ENCODE peak calls at places on chromosomes 13 and 19, in four cellular contexts. U is adrenal gland, Y is thoracic aorta, R is anterior cingulate cortex. D is an unnamed sample.

GRCh38 chr13:31200636-31200970 is 828 bp downstream of the B3GLCT start:
- DNase-seq in U (peak; percentile 59), Y (no peak), R (no peak), D (peak; percentile 39)

GRCh38 chr19:3632098-3632497 is 5.5 kb upstream of the CACTIN start:
- DNase-seq in R (no peak), Y (no peak), U (no peak), D (no peak)

GRCh38 chr13:30615851-30616311 is 1.8 kb upstream of the USPL1 start:
- DNase-seq in R (no peak), Y (no peak), U (no peak), D (no peak)

GRCh38 chr13:23801141-23801540 is 88.1 kb downstream of the MIPEP start:
- DNase-seq in Y (no peak), U (no peak), R (no peak), D (no peak)

GRCh38 chr19:19111138-19111835 is 27.0 kb downstream of the TMEM161A start:
- DNase-seq in R (no peak), Y (no peak), U (no peak), D (no peak)

GRCh38 chr13:41455725-41456419 is 1.5 kb upstream of the RGCC start:
- DNase-seq in Y (no peak), U (no peak), R (no peak), D (no peak)

GRCh38 chr19:29287061-29287460 is 74.1 kb upstream of the UQCRFS1 start:
- DNase-seq in Y (no peak), U (no peak), R (no peak), D (no peak)

GRCh38 chr13:75694742-75695141 is 58.6 kb downstream of the LMO7 start:
- DNase-seq in R (no peak), U (no peak), Y (no peak), D (no peak)

GRCh38 chr19:18932216-18932841 is 8.7 kb downstream of the HOMER3 start:
- DNase-seq in R (peak; percentile 46), U (peak; percentile 89), Y (peak; percentile 30), D (peak; percentile 51)

GRCh38 chr13:100392709-100393630 is 195.6 kb downstream of the GGACT start:
- DNase-seq in Y (peak; percentile 69), R (no peak), U (peak; percentile 97), D (peak; percentile 35)

GRCh38 chr13:43786766-43787517 is at the start of gene ENOX1:
- DNase-seq in Y (no peak), R (peak; percentile 74), U (peak; percentile 73), D (peak; percentile 6)

GRCh38 chr13:99988469-99989375 is 7.1 kb downstream of the ZIC2 start:
- DNase-seq in Y (no peak), U (no peak), R (no peak), D (no peak)

GRCh38 chr19:47754206-47755064 is 9.1 kb downstream of the NOP53 start:
- DNase-seq in U (no peak), Y (no peak), R (no peak), D (no peak)

GRCh38 chr13:43664700-43665191 is 122.0 kb downstream of the ENOX1 start:
- DNase-seq in R (no peak), Y (no peak), U (peak; percentile 61), D (no peak)

GRCh38 chr19:33193864-33194362 is at the start of gene LRP3:
- DNase-seq in U (no peak), Y (no peak), R (no peak), D (no peak)

GRCh38 chr13:111539791-111540446 is 219.5 kb downstream of the TEX29 start:
- DNase-seq in U (no peak), Y (no peak), R (no peak), D (no peak)

GRCh38 chr13:77868717-77869116 is 49.9 kb downstream of the EDNRB start:
- DNase-seq in R (no peak), U (no peak), Y (no peak), D (no peak)

GRCh38 chr19:8132858-8133458 is 16.4 kb downstream of the FBN3 start:
- DNase-seq in R (no peak), U (no peak), Y (no peak), D (no peak)

GRCh38 chr13:97912139-97912535 is 41.3 kb upstream of the IPO5 start:
- DNase-seq in U (no peak), R (no peak), Y (no peak), D (no peak)

GRCh38 chr13:114065926-114066774 is 66.3 kb downstream of the RASA3 start:
- DNase-seq in Y (no peak), U (no peak), R (no peak), D (no peak)

D was measured in stimulated activated naive B cell treated with anti-CD40 and anti-IgM and Interleukin-4, amounts not matched to agents 10 μg/mL and 1 μg/mL and 100 μg/mL, for 72 hours.